ENCODE peak calls at places on chromosome 1, in five cellular contexts. D, F, X, J and Z are unnamed samples.

GRCh38 chr1:170214980-170215910 is 69.5 kb downstream of the NTMT2 start:
- DNase-seq in F (no peak), J (no peak), D (no peak), X (no peak), Z (no peak)

GRCh38 chr1:115089443-115090340 is at the start of gene TSPAN2:
- DNase-seq in D (peak), J (no peak), F (peak), X (peak), Z (no peak)

GRCh38 chr1:93503816-93504215 is 55.9 kb downstream of the FNBP1L start:
- DNase-seq in F (no peak), J (no peak), D (no peak), X (no peak), Z (no peak)

GRCh38 chr1:105137543-105138444 is 1388.1 kb downstream of the AMY1C start:
- DNase-seq in X (no peak), J (no peak), F (no peak), D (peak), Z (peak)

GRCh38 chr1:180230791-180231505 is 884 bp downstream of the LHX4 start:
- DNase-seq in J (no peak), D (peak), F (no peak), X (peak), Z (no peak)

GRCh38 chr1:167707942-167708341 is 13.8 kb upstream of the MPZL1 start:
- DNase-seq in X (no peak), J (no peak), D (peak), F (no peak), Z (no peak)

GRCh38 chr1:76465030-76465429 is 390.5 kb downstream of the ST6GALNAC3 start:
- DNase-seq in J (peak), F (no peak), X (no peak), D (no peak), Z (no peak)

GRCh38 chr1:225738763-225739162 is 38.9 kb upstream of the SRP9 start:
- DNase-seq in D (no peak), X (no peak), F (no peak), J (no peak), Z (no peak)

GRCh38 chr1:63615809-63616420 is 22.7 kb downstream of the PGM1 start:
- DNase-seq in X (peak), F (peak), D (peak), J (peak), Z (peak)

GRCh38 chr1:17438977-17439249 is 564 bp downstream of the RCC2 start:
- DNase-seq in J (no peak), F (no peak), D (no peak), X (peak), Z (no peak)

GRCh38 chr1:110433803-110434202 is 17.1 kb upstream of the PROK1 start:
- DNase-seq in F (peak), X (no peak), J (no peak), D (peak), Z (peak)

GRCh38 chr1:224052767-224053166 is 61.1 kb upstream of the FBXO28 start:
- DNase-seq in J (no peak), X (no peak), D (peak), F (no peak), Z (no peak)

GRCh38 chr1:98045211-98046030 is 124.6 kb upstream of the DPYD start:
- DNase-seq in J (no peak), F (no peak), D (peak), X (peak), Z (no peak)

GRCh38 chr1:215517441-215517891 is 49.6 kb upstream of the KCTD3 start:
- DNase-seq in F (no peak), X (no peak), J (peak), D (peak), Z (no peak)

GRCh38 chr1:54834007-54834541 is 33.0 kb upstream of the TTC22 start:
- DNase-seq in J (no peak), F (no peak), D (no peak), X (no peak), Z (no peak)

GRCh38 chr1:9198538-9199361 is 35.8 kb upstream of the H6PD start:
- DNase-seq in J (no peak), D (no peak), X (no peak), F (no peak), Z (no peak)

GRCh38 chr1:178684111-178684510 is 40.9 kb upstream of the RALGPS2 start:
- DNase-seq in D (no peak), X (no peak), J (no peak), F (no peak), Z (no peak)

GRCh38 chr1:198449727-198450433 is 90.6 kb downstream of the ATP6V1G3 start:
- DNase-seq in X (no peak), J (no peak), F (no peak), D (peak), Z (no peak)

GRCh38 chr1:59070607-59071006 is 226.3 kb upstream of the FGGY start:
- DNase-seq in F (no peak), J (no peak), D (no peak), X (no peak), Z (no peak)

GRCh38 chr1:96183928-96184327 is 537.7 kb upstream of the PTBP2 start:
- DNase-seq in X (no peak), F (no peak), D (no peak), J (no peak), Z (no peak)

GRCh38 chr1:12409676-12410075 is 179.8 kb downstream of the VPS13D start:
- DNase-seq in J (no peak), F (no peak), D (no peak), X (no peak), Z (no peak)

GRCh38 chr1:29235955-29236742 is at the start of gene PTPRU:
- DNase-seq in J (peak), F (peak), X (peak), D (peak), Z (peak)